ENCODE peak calls at places on chromosomes 5 and 9, in five cellular contexts. B, J, A, M and L are unnamed samples.

GRCh38 chr9:95381243-95381642 is 63.7 kb upstream of the FANCC start:
- DNase-seq in B (no peak), J (no peak), A (peak), M (no peak), L (peak)

GRCh38 chr5:38666668-38667498 is 110.4 kb upstream of the LIFR start:
- DNase-seq in B (no peak), J (no peak), A (peak), M (no peak), L (peak)

GRCh38 chr5:147831465-147831864 is at the start of gene SPINK1:
- DNase-seq in B (no peak), J (no peak), A (no peak), M (no peak), L (no peak)

GRCh38 chr9:115923410-115923809 is 230.2 kb upstream of the PAPPA start:
- DNase-seq in B (no peak), J (no peak), A (peak), M (no peak), L (no peak)

GRCh38 chr9:27717991-27718390 is 144.7 kb upstream of the C9orf72 start:
- DNase-seq in B (no peak), J (no peak), A (peak), M (no peak), L (no peak)

GRCh38 chr5:173709145-173709544 is 92.7 kb upstream of the BOD1 start:
- DNase-seq in B (no peak), J (no peak), A (no peak), M (no peak), L (no peak)

GRCh38 chr9:7216004-7216821 is 458.4 kb downstream of the KDM4C start:
- DNase-seq in B (no peak), J (no peak), A (peak), M (no peak), L (peak)

GRCh38 chr5:145221416-145221815 is 613.7 kb downstream of the PRELID2 start:
- DNase-seq in B (no peak), J (no peak), A (peak), M (no peak), L (no peak)

GRCh38 chr9:131635285-131635684 is 90.0 kb downstream of the PRRT1B start:
- DNase-seq in B (peak), J (peak), A (peak), M (peak), L (peak)

GRCh38 chr9:129584136-129584535 is 36.8 kb downstream of the C9orf50 start:
- DNase-seq in B (peak), J (no peak), A (peak), M (peak), L (peak)

GRCh38 chr5:156824800-156825199 is 25.3 kb upstream of the PPP1R2B start:
- DNase-seq in B (peak), J (no peak), A (peak), M (peak), L (peak)

GRCh38 chr5:138610468-138611294 is 35.5 kb upstream of the HSPA9 start:
- DNase-seq in B (no peak), J (peak), A (peak), M (no peak), L (no peak)

GRCh38 chr5:66149950-66150349 is 5.8 kb downstream of the SREK1 start:
- DNase-seq in B (no peak), J (no peak), A (no peak), M (no peak), L (no peak)

GRCh38 chr5:136364307-136364706 is 1.0 kb downstream of the TRPC7 start:
- DNase-seq in B (peak), J (no peak), A (peak), M (no peak), L (no peak)

GRCh38 chr9:109002141-109002540 is 11.2 kb downstream of the CTNNAL1 start:
- DNase-seq in B (no peak), J (no peak), A (no peak), M (no peak), L (no peak)

GRCh38 chr5:178661836-178662540 is 35.1 kb upstream of the CLK4 start:
- DNase-seq in B (no peak), J (no peak), A (no peak), M (no peak), L (no peak)

GRCh38 chr9:76090909-76091308 is 200.4 kb downstream of the PCSK5 start:
- DNase-seq in B (no peak), J (no peak), A (no peak), M (no peak), L (no peak)
- H3K4me3 ChIP-seq in B (no peak), J (no peak), A (no peak), M (no peak), L (no peak)

DNA sequence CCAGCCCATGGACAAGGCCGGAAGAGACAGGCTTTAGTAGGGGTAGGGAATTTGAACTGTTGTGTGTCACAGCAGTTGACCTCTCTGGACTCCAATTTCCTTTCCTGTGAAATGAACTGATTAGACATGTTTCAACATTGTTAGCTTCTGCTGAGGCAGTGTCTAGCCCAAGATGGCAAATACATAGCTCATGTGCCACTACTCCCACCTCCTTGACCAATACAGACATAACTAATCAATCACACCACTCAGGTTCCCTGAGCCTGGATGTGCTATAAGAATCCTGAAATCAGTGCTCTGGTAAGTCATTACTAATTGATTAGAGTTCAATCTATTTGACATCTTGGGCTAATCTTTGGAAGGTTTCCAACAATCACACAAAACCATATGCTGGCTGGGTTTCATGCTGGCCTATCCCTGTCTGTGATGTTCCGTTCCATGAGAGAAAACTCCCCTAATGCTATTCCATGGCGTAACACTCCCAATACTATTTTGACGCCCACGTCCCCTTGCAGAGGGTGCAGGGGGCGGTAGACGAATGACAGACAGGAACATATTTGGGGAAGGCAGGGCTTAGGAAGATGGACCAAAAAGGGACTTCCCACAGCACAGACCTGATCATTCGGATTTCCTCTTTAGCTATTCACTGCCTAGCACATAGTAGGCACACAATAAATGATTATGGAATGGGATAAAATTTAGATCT is 95.2 kb downstream of the PDE6A start:
- DNase-seq in B (no peak), J (no peak), A (no peak), M (no peak), L (no peak)
- H3K4me3 ChIP-seq in B (no peak), J (no peak), A (no peak), M (no peak), L (no peak)

DNA sequence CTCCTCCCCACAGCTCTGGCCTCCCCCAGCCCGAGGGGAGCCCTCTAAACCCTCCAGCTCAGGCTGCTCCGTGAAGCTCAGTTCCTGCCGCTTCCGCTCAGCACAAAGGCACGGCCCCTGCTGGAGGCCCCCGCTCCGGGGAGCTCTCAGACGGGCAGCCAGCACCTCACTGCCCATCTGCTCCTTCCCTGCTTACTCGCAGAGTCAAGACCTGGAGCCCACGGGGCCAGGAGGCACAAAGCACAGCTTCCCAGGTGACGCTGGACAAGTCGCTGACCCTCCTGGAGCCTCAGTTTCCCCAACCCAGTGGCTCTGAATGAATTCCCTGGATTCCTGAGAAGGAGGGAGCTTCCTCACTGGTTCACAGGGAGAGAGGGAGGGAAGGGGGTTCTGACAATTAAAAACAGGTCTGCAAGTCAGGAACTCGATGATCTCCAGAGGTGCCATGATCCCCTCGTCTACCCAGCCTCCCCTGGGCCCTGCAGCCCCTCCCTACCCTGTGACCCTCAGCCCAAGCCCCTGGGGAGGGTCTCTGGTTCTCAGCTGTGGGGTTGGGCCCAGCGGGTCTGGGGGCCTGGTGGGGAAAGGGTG is 36.2 kb downstream of the VAV2 start:
- DNase-seq in B (peak), J (peak), A (peak), M (no peak), L (no peak)
- H3K4me3 ChIP-seq in B (no peak), J (no peak), A (peak), M (peak), L (peak)

GRCh38 chr5:172642511-172642910 is 1.4 kb downstream of the NEURL1B start:
- DNase-seq in B (no peak), J (peak), A (no peak), M (no peak), L (no peak)
- H3K4me3 ChIP-seq in B (no peak), J (peak), A (no peak), M (peak), L (no peak)

DNA sequence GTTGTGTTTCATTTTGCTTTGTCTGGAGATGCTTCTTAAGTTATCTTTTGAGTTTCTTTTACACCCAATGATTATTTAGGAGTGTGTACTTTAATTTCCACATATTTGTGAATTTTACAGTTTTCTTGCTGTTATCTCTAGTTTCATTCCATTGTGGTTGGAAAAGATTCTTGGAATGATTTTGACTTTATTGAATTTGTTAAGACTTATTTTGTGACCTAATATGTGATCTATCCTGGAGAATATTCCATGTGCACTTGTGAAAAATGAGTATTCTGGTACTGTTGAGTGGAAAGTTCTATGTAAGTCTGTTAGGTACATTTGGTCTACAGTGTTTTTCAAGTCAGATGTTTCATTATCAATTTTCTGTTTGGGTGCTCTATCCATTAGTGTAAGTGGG is 24.4 kb upstream of the GRAMD2B start:
- DNase-seq in B (no peak), J (no peak), A (peak), M (no peak), L (no peak)
- H3K4me3 ChIP-seq in B (no peak), J (no peak), A (no peak), M (no peak), L (no peak)